ENCODE peak calls at places on chromosome 13, in eight cellular contexts. L, Z, H, B, Y, P, G and N are unnamed samples.
A peak's percentile ranks its signal among the peaks of the same experiment; 100 is the strongest.

GRCh38 chr13:53601181-53601580 is 572.6 kb downstream of the OLFM4 start:
- DNase-seq in L (no peak), Z (no peak), H (no peak), B (no peak), Y (no peak), P (no peak), G (no peak), N (no peak)

GRCh38 chr13:99827011-99827410 is 144.6 kb downstream of the ZIC5 start:
- DNase-seq in L (no peak), Z (no peak), H (no peak), B (no peak), Y (no peak), P (no peak), G (no peak), N (no peak)

GRCh38 chr13:96946709-96947311 is 47.5 kb downstream of the OXGR1 start:
- DNase-seq in L (peak; percentile 46), Z (no peak), H (no peak), B (no peak), Y (no peak), P (no peak), G (no peak), N (no peak)

GRCh38 chr13:26051231-26052135 is at the start of gene SHISA2:
- DNase-seq in L (peak; percentile 34), Z (no peak), H (peak; percentile 31), B (peak; percentile 37), Y (peak; percentile 33), P (no peak), G (peak; percentile 38), N (no peak)

GRCh38 chr13:41463823-41464602 is 6.7 kb downstream of the RGCC start:
- DNase-seq in L (no peak), Z (no peak), H (no peak), B (no peak), Y (no peak), P (no peak), G (no peak), N (no peak)

GRCh38 chr13:44362394-44363040 is 11.1 kb upstream of the SERP2 start:
- DNase-seq in L (no peak), Z (no peak), H (no peak), B (no peak), Y (no peak), P (no peak), G (no peak), N (no peak)

GRCh38 chr13:46896346-46897138 is at the start of gene HTR2A:
- DNase-seq in L (no peak), Z (peak; percentile 60), H (peak; percentile 17), B (no peak), Y (no peak), P (no peak), G (peak; percentile 33), N (no peak)

GRCh38 chr13:65971541-65971940 is 1258.6 kb downstream of the PCDH9 start:
- DNase-seq in L (no peak), Z (no peak), H (no peak), B (no peak), Y (no peak), P (no peak), G (no peak), N (no peak)

GRCh38 chr13:20711301-20712044 is 8.0 kb downstream of the IL17D start:
- DNase-seq in L (no peak), Z (no peak), H (no peak), B (no peak), Y (no peak), P (no peak), G (no peak), N (no peak)

GRCh38 chr13:48233886-48234488 is 981 bp downstream of the ITM2B start:
- DNase-seq in L (no peak), Z (no peak), H (peak; percentile 61), B (no peak), Y (no peak), P (no peak), G (peak; percentile 46), N (peak; percentile 10)

GRCh38 chr13:33676700-33677048 is 141.3 kb upstream of the RFC3 start:
- DNase-seq in L (peak; percentile 51), Z (no peak), H (peak; percentile 21), B (peak; percentile 37), Y (peak; percentile 65), P (no peak), G (peak; percentile 22), N (no peak)

GRCh38 chr13:27186295-27186694 is 14.7 kb upstream of the USP12 start:
- DNase-seq in L (no peak), Z (no peak), H (no peak), B (no peak), Y (no peak), P (no peak), G (no peak), N (no peak)

GRCh38 chr13:40172149-40172591 is 494.3 kb downstream of the FOXO1 start:
- DNase-seq in L (peak; percentile 27), Z (no peak), H (no peak), B (no peak), Y (no peak), P (no peak), G (no peak), N (no peak)
- TF ChIP-seq CTCF in L (no peak), Z (no peak), H (no peak), B (no peak), Y (no peak), P (no peak), G (no peak), N (no peak)

GRCh38 chr13:108947551-108948030 is 318.2 kb downstream of the MYO16 start:
- DNase-seq in L (no peak), Z (no peak), H (peak; percentile 30), B (peak; percentile 59), Y (no peak), P (no peak), G (peak; percentile 22), N (no peak)
- H3K4me3 ChIP-seq in L (no peak overlapping the region), Z (no peak overlapping the region), H (no peak overlapping the region), B (no peak overlapping the region), Y (no peak overlapping the region), P (no peak overlapping the region), G (no peak overlapping the region), N (no peak overlapping the region)

GRCh38 chr13:104773775-104774174 is 1707.6 kb upstream of the SLC10A2 start:
- DNase-seq in L (no peak), Z (no peak), H (peak; percentile 54), B (no peak), Y (no peak), P (no peak), G (no peak), N (peak; percentile 9)
- TF ChIP-seq CTCF in L (no peak), Z (peak; percentile 60), H (peak; percentile 63), B (peak; percentile 36), Y (peak; percentile 86), P (peak; percentile 47), G (no peak), N (peak; percentile 54)

DNA sequence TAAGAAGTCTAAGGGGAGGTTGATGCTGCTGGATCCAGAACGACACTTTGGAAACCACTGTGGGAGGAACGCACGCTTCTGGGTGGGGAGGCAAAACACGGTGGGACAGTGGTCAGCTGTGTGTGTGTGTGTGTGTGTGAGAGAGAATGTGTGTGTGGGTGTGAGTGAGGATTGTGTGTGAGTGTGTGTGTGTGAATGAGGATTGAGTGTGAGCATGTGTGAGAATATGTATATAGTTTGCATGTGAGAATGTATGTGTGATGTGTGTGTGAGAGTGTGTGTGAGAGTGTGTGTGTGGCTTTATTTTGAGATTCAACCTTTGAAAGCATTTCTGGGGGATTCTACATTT is 444 bp upstream of the SLC15A1 start:
- DNase-seq in L (no peak), Z (no peak), H (no peak), B (no peak), Y (no peak), P (no peak), G (no peak), N (no peak)
- H3K4me3 ChIP-seq in L (no peak overlapping the region), Z (no peak overlapping the region), H (no peak overlapping the region), B (peak overlapping the region; percentile 45), Y (no peak overlapping the region), P (peak overlapping the region; percentile 40), G (no peak overlapping the region), N (no peak overlapping the region)